ENCODE peak calls at places on chromosomes 6 and 20, in ten cellular contexts. X is AG04450; I is psoas muscle; L is sigmoid colon; V is breast epithelium; W is CD8-positive, alpha-beta T cell; Y is H9; E is HCT116; O is CD4-positive, alpha-beta T cell; A is fibroblast of lung. B is an unnamed sample.
A peak's percentile ranks its signal among the peaks of the same experiment; 100 is the strongest.

GRCh38 chr20:62929051-62929538 is 2.8 kb upstream of the DIDO1 start:
- DNase-seq in Y (peak; percentile 96), L (peak; percentile 80), W (peak; percentile 61), V (peak; percentile 67), I (peak; percentile 76), X (no peak), O (peak; percentile 62), A (peak; percentile 38), E (no peak), B (peak; percentile 59)

GRCh38 chr20:7976015-7976414 is 35.8 kb upstream of the HAO1 start:
- DNase-seq in I (no peak), Y (no peak), X (no peak), O (no peak), W (no peak), L (no peak), E (no peak), V (no peak), A (no peak), B (no peak)

GRCh38 chr6:13404115-13404891 is 76.0 kb upstream of the TBC1D7 start:
- DNase-seq in O (no peak), L (no peak), Y (no peak), A (peak; percentile 82), W (no peak), V (no peak), E (no peak), I (no peak), X (no peak), B (no peak)

GRCh38 chr6:21026576-21027273 is 492.5 kb downstream of the CDKAL1 start:
- DNase-seq in O (no peak), I (no peak), A (peak; percentile 91), W (no peak), L (no peak), X (no peak), V (no peak), Y (no peak), E (no peak), B (no peak)

GRCh38 chr6:49479308-49480004 is 16.3 kb downstream of the CENPQ start:
- DNase-seq in Y (no peak), I (no peak), A (no peak), L (no peak), O (no peak), E (no peak), V (no peak), W (no peak), X (no peak), B (no peak)

GRCh38 chr6:109456710-109457595 is 1.4 kb upstream of the MICAL1 start:
- DNase-seq in E (no peak), I (peak; percentile 86), O (no peak), L (peak; percentile 82), V (no peak), A (peak; percentile 59), X (no peak), Y (no peak), W (no peak), B (no peak)

GRCh38 chr6:6407061-6407723 is 86.7 kb upstream of the F13A1 start:
- DNase-seq in I (no peak), Y (no peak), L (no peak), W (no peak), V (no peak), O (no peak), E (no peak), A (no peak), X (no peak), B (no peak)

GRCh38 chr6:117605169-117605826 is 3.0 kb upstream of the GOPC start:
- DNase-seq in I (no peak), A (peak; percentile 76), E (peak; percentile 71), L (no peak), Y (peak; percentile 47), W (peak; percentile 43), V (no peak), X (peak; percentile 66), O (peak; percentile 26), B (peak; percentile 23)

GRCh38 chr20:25251019-25251418 is 3.1 kb downstream of the PYGB start:
- DNase-seq in V (no peak), I (no peak), Y (peak; percentile 14), A (no peak), E (no peak), W (no peak), L (no peak), O (no peak), X (no peak), B (no peak)

GRCh38 chr20:35462351-35462750 is 7.0 kb downstream of the CEP250 start:
- DNase-seq in V (no peak), E (no peak), L (no peak), X (no peak), Y (no peak), O (no peak), W (no peak), A (no peak), I (no peak), B (no peak)

GRCh38 chr6:168515376-168515775 is 74.4 kb downstream of the SMOC2 start:
- DNase-seq in Y (peak; percentile 69), L (no peak), X (no peak), O (no peak), E (no peak), A (no peak), I (no peak), V (no peak), W (no peak), B (no peak)

GRCh38 chr6:158366363-158366762 is 54.1 kb downstream of the TULP4 start:
- DNase-seq in A (no peak), E (no peak), X (no peak), L (no peak), W (no peak), I (no peak), V (no peak), O (no peak), Y (no peak), B (no peak)

GRCh38 chr20:16712541-16712947 is 17.3 kb upstream of the SNRPB2 start:
- DNase-seq in V (no peak), A (no peak), E (no peak), W (no peak), X (no peak), I (no peak), O (no peak), L (no peak), Y (no peak), B (no peak)

GRCh38 chr20:9498322-9498721 is 16.1 kb upstream of the LAMP5 start:
- DNase-seq in X (no peak), A (peak; percentile 25), V (no peak), W (no peak), E (no peak), I (no peak), O (no peak), L (no peak), Y (no peak), B (no peak)

GRCh38 chr6:44470106-44470446 is 82.6 kb downstream of the CDC5L start:
- DNase-seq in E (no peak), W (no peak), L (no peak), V (no peak), A (no peak), Y (no peak), O (no peak), I (no peak), X (no peak), B (no peak)

GRCh38 chr20:62344782-62345181 is 22.3 kb downstream of the LAMA5 start:
- DNase-seq in I (no peak), V (no peak), X (peak; percentile 88), Y (no peak), A (peak; percentile 43), E (no peak), W (no peak), O (no peak), L (no peak), B (no peak)

GRCh38 chr6:36827261-36828079 is 11.8 kb downstream of the CPNE5 start:
- DNase-seq in I (no peak), W (peak; percentile 22), O (no peak), X (peak; percentile 18), L (peak; percentile 71), A (peak; percentile 95), Y (no peak), E (no peak), V (no peak), B (no peak)

GRCh38 chr6:57040011-57040410 is 6.5 kb upstream of the KIAA1586 start:
- DNase-seq in E (peak; percentile 19), O (no peak), V (no peak), A (no peak), X (no peak), L (no peak), Y (peak; percentile 52), I (no peak), W (no peak), B (no peak)

DNA sequence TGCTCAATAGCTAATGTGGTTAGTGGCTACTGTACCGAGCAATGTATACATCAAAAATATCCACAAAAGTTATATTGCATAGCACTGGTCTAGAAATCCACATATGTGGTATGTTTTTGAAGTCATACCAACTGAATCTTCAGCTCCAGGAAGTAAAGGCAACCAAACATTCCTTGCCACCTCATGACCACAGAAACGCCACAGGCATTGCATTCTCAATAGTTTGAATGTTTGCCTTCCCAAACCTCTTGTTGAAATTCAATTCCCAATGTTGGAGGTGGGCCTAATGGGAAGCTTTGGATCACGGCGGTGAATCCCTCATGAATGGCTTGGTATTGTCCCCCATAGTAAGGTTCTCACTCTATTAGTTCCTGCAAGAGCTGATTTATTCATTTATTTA is 18.2 kb upstream of the ZNF391 start:
- DNase-seq in W (no peak), Y (no peak), L (no peak), I (no peak), E (no peak), V (no peak), O (no peak), A (peak; percentile 9), X (no peak), B (no peak)
- H3K9me3 ChIP-seq in W (no peaks in the 10 kb centered on the region), Y (no peaks in the 10 kb centered on the region), L (no peaks in the 10 kb centered on the region), I (no peaks in the 10 kb centered on the region), E (no peaks in the 10 kb centered on the region), V (no peaks in the 10 kb centered on the region), O (no peaks in the 10 kb centered on the region), A (no peaks in the 10 kb centered on the region), X (peaks cover 16% of the 10 kb centered on the region), B (no peaks in the 10 kb centered on the region)

GRCh38 chr6:161189891-161190290 is 84.0 kb downstream of the AGPAT4 start:
- DNase-seq in A (no peak), X (no peak), O (no peak), Y (no peak), I (no peak), W (no peak), V (no peak), E (no peak), L (no peak), B (no peak)
- H3K9me3 ChIP-seq in A (no peaks in the 10 kb centered on the region), X (peaks cover 4% of the 10 kb centered on the region), O (no peaks in the 10 kb centered on the region), Y (peaks cover 5% of the 10 kb centered on the region), I (no peaks in the 10 kb centered on the region), W (no peaks in the 10 kb centered on the region), V (no peaks in the 10 kb centered on the region), E (no peaks in the 10 kb centered on the region), L (no peaks in the 10 kb centered on the region), B (no peaks in the 10 kb centered on the region)

GRCh38 chr6:91383207-91383606 is 796.3 kb upstream of the MAP3K7 start:
- DNase-seq in W (no peak), O (no peak), I (no peak), X (no peak), A (no peak), V (no peak), L (no peak), Y (no peak), E (no peak), B (no peak)
- H3K9me3 ChIP-seq in W (no peaks in the 10 kb centered on the region), O (no peaks in the 10 kb centered on the region), I (no peaks in the 10 kb centered on the region), X (peaks cover 5% of the 10 kb centered on the region), A (no peaks in the 10 kb centered on the region), V (peaks cover under 1% of the 10 kb centered on the region), L (peaks cover 3% of the 10 kb centered on the region), Y (no peaks in the 10 kb centered on the region), E (peaks cover 7% of the 10 kb centered on the region), B (no peaks in the 10 kb centered on the region)

DNA sequence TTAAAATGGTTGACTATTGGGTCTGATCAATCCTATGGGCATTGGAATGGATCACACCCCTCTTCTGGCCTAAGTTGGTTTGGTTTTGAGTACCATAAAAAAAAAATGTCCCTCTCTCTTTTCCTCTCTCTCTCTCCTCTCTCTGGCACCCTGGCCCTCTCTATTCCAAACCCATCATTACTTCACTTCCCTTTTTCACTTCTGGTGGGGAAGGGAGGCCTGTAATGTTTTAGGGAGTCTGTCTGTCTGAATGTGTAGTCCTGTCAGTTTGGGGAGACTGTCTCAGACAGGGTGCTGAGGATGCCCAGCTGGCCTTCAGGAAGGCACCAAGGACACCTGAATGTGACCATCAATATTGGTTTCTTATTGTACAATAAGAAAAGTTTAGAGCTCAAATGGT is 165.8 kb downstream of the CD24 start:
- DNase-seq in Y (no peak), I (no peak), W (no peak), L (no peak), O (no peak), E (no peak), A (no peak), V (no peak), X (no peak), B (no peak)
- H3K9me3 ChIP-seq in Y (peaks cover 31% of the 10 kb centered on the region), I (peaks cover 23% of the 10 kb centered on the region), W (peaks cover 7% of the 10 kb centered on the region), L (peaks cover 16% of the 10 kb centered on the region), O (peaks cover 48% of the 10 kb centered on the region), E (no peaks in the 10 kb centered on the region), A (no peaks in the 10 kb centered on the region), V (peaks cover 64% of the 10 kb centered on the region), X (peaks cover 18% of the 10 kb centered on the region), B (peaks cover 14% of the 10 kb centered on the region)

B was measured in T-helper 17 cell.